ENCODE peak calls at places on chromosomes 12 and 14, in five cellular contexts. One of them, this sample, is unnamed.

GRCh38 chr14:82779301-82779700 is 1245.6 kb upstream of the SEL1L start:
- DNase-seq in HEK293T: no peak
- DNase-seq in transverse colon: no peak
- DNase-seq in IMR-90: no peak
- DNase-seq in fibroblast of mammary gland: no peak
- DNase-seq in this sample: no peak

GRCh38 chr14:88479574-88479987 is 75.2 kb downstream of the PTPN21 start:
- DNase-seq in HEK293T: no peak
- DNase-seq in fibroblast of mammary gland: no peak
- DNase-seq in transverse colon: no peak
- DNase-seq in IMR-90: no peak
- DNase-seq in this sample: no peak

GRCh38 chr12:53328043-53328435 is 6.6 kb upstream of the AAAS start:
- DNase-seq in fibroblast of mammary gland: no peak
- DNase-seq in IMR-90: no peak
- DNase-seq in HEK293T: no peak
- DNase-seq in transverse colon: no peak
- DNase-seq in this sample: no peak

GRCh38 chr14:32414808-32415255 is 85.7 kb downstream of the AKAP6 start:
- DNase-seq in HEK293T: no peak
- DNase-seq in IMR-90: peak
- DNase-seq in transverse colon: no peak
- DNase-seq in fibroblast of mammary gland: peak
- DNase-seq in this sample: peak

GRCh38 chr14:88901199-88901588 is 76.7 kb downstream of the TTC8 start:
- DNase-seq in HEK293T: no peak
- DNase-seq in transverse colon: no peak
- DNase-seq in fibroblast of mammary gland: no peak
- DNase-seq in IMR-90: no peak
- DNase-seq in this sample: no peak

GRCh38 chr12:51823875-51824565 is 24.5 kb downstream of the FIGNL2 start:
- DNase-seq in IMR-90: peak
- DNase-seq in transverse colon: peak
- DNase-seq in HEK293T: peak
- DNase-seq in fibroblast of mammary gland: peak
- DNase-seq in this sample: peak

GRCh38 chr12:114316076-114316475 is 89.9 kb downstream of the TBX5 start:
- DNase-seq in HEK293T: no peak
- DNase-seq in IMR-90: peak
- DNase-seq in transverse colon: no peak
- DNase-seq in fibroblast of mammary gland: peak
- DNase-seq in this sample: no peak

GRCh38 chr14:54291491-54292191 is 105.2 kb upstream of the CDKN3 start:
- DNase-seq in HEK293T: no peak
- DNase-seq in fibroblast of mammary gland: no peak
- DNase-seq in transverse colon: no peak
- DNase-seq in IMR-90: no peak
- DNase-seq in this sample: peak

GRCh38 chr12:30358113-30358512 is 337.6 kb downstream of the IPO8 start:
- DNase-seq in IMR-90: no peak
- DNase-seq in fibroblast of mammary gland: no peak
- DNase-seq in HEK293T: no peak
- DNase-seq in transverse colon: no peak
- DNase-seq in this sample: no peak

GRCh38 chr12:41452838-41453237 is 264.7 kb downstream of the PDZRN4 start:
- DNase-seq in HEK293T: no peak
- DNase-seq in transverse colon: no peak
- DNase-seq in fibroblast of mammary gland: no peak
- DNase-seq in IMR-90: no peak
- DNase-seq in this sample: no peak

GRCh38 chr12:19303496-19303895 is 135.8 kb upstream of the AEBP2 start:
- DNase-seq in IMR-90: no peak
- DNase-seq in transverse colon: no peak
- DNase-seq in fibroblast of mammary gland: no peak
- DNase-seq in HEK293T: no peak
- DNase-seq in this sample: no peak

GRCh38 chr12:2868986-2869385 is 8.0 kb downstream of the FOXM1 start:
- DNase-seq in transverse colon: no peak
- DNase-seq in fibroblast of mammary gland: peak
- DNase-seq in HEK293T: no peak
- DNase-seq in IMR-90: peak
- DNase-seq in this sample: peak

GRCh38 chr14:21264025-21264801 is 5.0 kb downstream of the HNRNPC start:
- DNase-seq in HEK293T: no peak
- DNase-seq in fibroblast of mammary gland: peak
- DNase-seq in transverse colon: no peak
- DNase-seq in IMR-90: peak
- DNase-seq in this sample: peak

GRCh38 chr12:47819902-47820630 is at the start of gene HDAC7:
- DNase-seq in fibroblast of mammary gland: peak
- DNase-seq in HEK293T: peak
- DNase-seq in IMR-90: peak
- DNase-seq in transverse colon: peak
- DNase-seq in this sample: peak

GRCh38 chr14:106586098-106586704 is 1059.8 kb downstream of the TMEM121 start:
- DNase-seq in HEK293T: peak
- DNase-seq in IMR-90: no peak
- DNase-seq in transverse colon: peak
- DNase-seq in fibroblast of mammary gland: no peak
- DNase-seq in this sample: no peak

GRCh38 chr14:101198398-101199027 is 295.0 kb upstream of the RTL1 start:
- DNase-seq in transverse colon: no peak
- DNase-seq in HEK293T: no peak
- DNase-seq in fibroblast of mammary gland: no peak
- DNase-seq in IMR-90: no peak
- DNase-seq in this sample: no peak

GRCh38 chr12:23349550-23349949 is 599.9 kb downstream of the SOX5 start:
- DNase-seq in fibroblast of mammary gland: no peak
- DNase-seq in transverse colon: no peak
- DNase-seq in HEK293T: no peak
- DNase-seq in IMR-90: no peak
- DNase-seq in this sample: no peak

GRCh38 chr12:2957816-2958431 is 1.3 kb upstream of the TEAD4 start:
- DNase-seq in fibroblast of mammary gland: no peak
- DNase-seq in HEK293T: peak
- DNase-seq in IMR-90: no peak
- DNase-seq in transverse colon: no peak
- DNase-seq in this sample: peak

GRCh38 chr14:81673930-81674329 is 140.3 kb upstream of the SEL1L start:
- DNase-seq in IMR-90: no peak
- DNase-seq in fibroblast of mammary gland: no peak
- DNase-seq in transverse colon: no peak
- DNase-seq in HEK293T: no peak
- DNase-seq in this sample: no peak

GRCh38 chr14:64059454-64060198 is 206.8 kb downstream of the SYNE2 start:
- DNase-seq in fibroblast of mammary gland: no peak
- DNase-seq in IMR-90: no peak
- DNase-seq in HEK293T: no peak
- DNase-seq in transverse colon: no peak
- DNase-seq in this sample: no peak

GRCh38 chr12:5506821-5507231 is 74.9 kb downstream of the NTF3 start:
- DNase-seq in HEK293T: no peak
- DNase-seq in fibroblast of mammary gland: no peak
- DNase-seq in transverse colon: no peak
- DNase-seq in IMR-90: no peak
- DNase-seq in this sample: no peak

GRCh38 chr12:10385181-10385613 is 4.6 kb downstream of the KLRK1 start:
- DNase-seq in fibroblast of mammary gland: peak
- DNase-seq in transverse colon: no peak
- DNase-seq in IMR-90: peak
- DNase-seq in HEK293T: no peak
- DNase-seq in this sample: peak

GRCh38 chr12:75955251-75955650 is 76.3 kb downstream of the PHLDA1 start:
- DNase-seq in IMR-90: no peak
- DNase-seq in HEK293T: no peak
- DNase-seq in fibroblast of mammary gland: no peak
- DNase-seq in transverse colon: no peak
- DNase-seq in this sample: no peak

GRCh38 chr14:89294060-89294459 is 123.0 kb downstream of the FOXN3 start:
- DNase-seq in fibroblast of mammary gland: no peak
- DNase-seq in HEK293T: no peak
- DNase-seq in transverse colon: no peak
- DNase-seq in IMR-90: no peak
- DNase-seq in this sample: no peak

GRCh38 chr14:104112113-104112505 is 26.3 kb upstream of the KIF26A start:
- DNase-seq in HEK293T: no peak
- DNase-seq in IMR-90: no peak
- DNase-seq in fibroblast of mammary gland: no peak
- DNase-seq in transverse colon: no peak
- DNase-seq in this sample: no peak

GRCh38 chr12:10392394-10392930 is 2.6 kb upstream of the KLRK1 start:
- DNase-seq in transverse colon: peak
- DNase-seq in IMR-90: peak
- DNase-seq in fibroblast of mammary gland: peak
- DNase-seq in HEK293T: peak
- DNase-seq in this sample: peak

GRCh38 chr14:77120771-77121743 is 20.5 kb downstream of the ZDHHC22 start:
- DNase-seq in HEK293T: no peak
- DNase-seq in fibroblast of mammary gland: no peak
- DNase-seq in transverse colon: peak
- DNase-seq in IMR-90: no peak
- DNase-seq in this sample: no peak

GRCh38 chr12:52805739-52806138 is 8.2 kb downstream of the KRT4 start:
- DNase-seq in fibroblast of mammary gland: no peak
- DNase-seq in transverse colon: no peak
- DNase-seq in HEK293T: no peak
- DNase-seq in IMR-90: no peak
- DNase-seq in this sample: peak

GRCh38 chr12:41510470-41510869 is 322.4 kb downstream of the PDZRN4 start:
- DNase-seq in transverse colon: no peak
- DNase-seq in HEK293T: no peak
- DNase-seq in fibroblast of mammary gland: no peak
- DNase-seq in IMR-90: no peak
- DNase-seq in this sample: no peak

GRCh38 chr14:29710015-29710414 is 217.6 kb downstream of the PRKD1 start:
- DNase-seq in IMR-90: peak
- DNase-seq in fibroblast of mammary gland: peak
- DNase-seq in HEK293T: no peak
- DNase-seq in transverse colon: no peak
- DNase-seq in this sample: peak

GRCh38 chr12:12704593-12705230 is 8.7 kb upstream of the GPR19 start:
- DNase-seq in fibroblast of mammary gland: peak
- DNase-seq in IMR-90: peak
- DNase-seq in HEK293T: peak
- DNase-seq in transverse colon: peak
- DNase-seq in this sample: peak

GRCh38 chr12:105986779-105987686 is 151.7 kb downstream of the NUAK1 start:
- DNase-seq in IMR-90: peak
- DNase-seq in fibroblast of mammary gland: peak
- DNase-seq in HEK293T: no peak
- DNase-seq in transverse colon: no peak
- DNase-seq in this sample: peak

GRCh38 chr14:95039993-95040348 is 117.4 kb downstream of the DICER1 start:
- DNase-seq in fibroblast of mammary gland: no peak
- DNase-seq in transverse colon: no peak
- DNase-seq in IMR-90: no peak
- DNase-seq in HEK293T: no peak
- DNase-seq in this sample: no peak

GRCh38 chr12:124489915-124490583 is 77.4 kb downstream of the NCOR2 start:
- DNase-seq in fibroblast of mammary gland: no peak
- DNase-seq in transverse colon: no peak
- DNase-seq in HEK293T: no peak
- DNase-seq in IMR-90: no peak
- DNase-seq in this sample: no peak

GRCh38 chr14:94550041-94550440 is 11.2 kb upstream of the SERPINA4 start:
- DNase-seq in HEK293T: no peak
- DNase-seq in fibroblast of mammary gland: no peak
- DNase-seq in transverse colon: no peak
- DNase-seq in IMR-90: no peak
- DNase-seq in this sample: no peak